ENCODE peak calls at places on chromosomes 7 and 10, in five cellular contexts. O is Daoy; X is stimulated activated CD8-positive, alpha-beta memory T cell treated with anti-CD3 and anti-CD28 coated beads, Interleukin-4, amount 100 ng/mL, for 1 hour; L is A549; S is activated CD8-positive, alpha-beta memory T cell treated with anti-CD3 and anti-CD28 coated beads for 24 hours. Z is an unnamed sample.

GRCh38 chr7:124764071-124764846 is 1.3 kb downstream of the GPR37 start:
- DNase-seq in S (no peak), O (no peak), L (no peak), X (no peak), Z (no peak)

GRCh38 chr10:128124813-128125403 is 1.3 kb downstream of the MKI67 start:
- DNase-seq in O (no peak), S (no peak), X (no peak), L (no peak), Z (no peak)

GRCh38 chr10:112348759-112349158 is 25.2 kb upstream of the ACSL5 start:
- DNase-seq in O (no peak), S (no peak), X (no peak), L (no peak), Z (no peak)

GRCh38 chr7:157521061-157521731 is 184.4 kb downstream of the DNAJB6 start:
- DNase-seq in S (peak), X (no peak), O (peak), L (no peak), Z (no peak)

GRCh38 chr7:351256-351655 is 61.3 kb downstream of the FOXL3 start:
- DNase-seq in O (no peak), S (peak), X (peak), L (no peak), Z (no peak)

GRCh38 chr7:2947381-2947780 is 96.3 kb downstream of the CARD11 start:
- DNase-seq in O (no peak), L (no peak), S (peak), X (no peak), Z (no peak)

GRCh38 chr10:76453997-76454396 is 1022.6 kb downstream of the LRMDA start:
- DNase-seq in L (no peak), S (no peak), X (no peak), O (no peak), Z (no peak)

GRCh38 chr7:2109936-2110585 is 122.7 kb downstream of the MAD1L1 start:
- DNase-seq in L (peak), S (peak), O (peak), X (no peak), Z (peak)

GRCh38 chr7:48225101-48225500 is 53.8 kb downstream of the ABCA13 start:
- DNase-seq in L (no peak), X (no peak), S (no peak), O (no peak), Z (no peak)

GRCh38 chr7:35993663-35994622 is 159.1 kb upstream of the EEPD1 start:
- DNase-seq in X (no peak), L (peak), S (no peak), O (peak), Z (peak)

GRCh38 chr7:35492451-35493175 is 202.3 kb downstream of the HERPUD2 start:
- DNase-seq in X (no peak), L (no peak), O (no peak), S (no peak), Z (no peak)

GRCh38 chr10:123200510-123200909 is 46.3 kb downstream of the BUB3 start:
- DNase-seq in O (no peak), S (no peak), L (no peak), X (no peak), Z (no peak)

GRCh38 chr10:29600821-29601220 is 34.0 kb downstream of the SVIL start:
- DNase-seq in O (peak), X (no peak), L (no peak), S (no peak), Z (no peak)

GRCh38 chr7:23514755-23515154 is 17.0 kb downstream of the TRA2A start:
- DNase-seq in S (peak), O (no peak), X (no peak), L (no peak), Z (no peak)

GRCh38 chr10:22230331-22230833 is 12.6 kb upstream of the EBLN1 start:
- DNase-seq in X (no peak), S (no peak), O (peak), L (peak), Z (peak)

GRCh38 chr10:29553732-29554260 is 81.0 kb downstream of the SVIL start:
- DNase-seq in S (no peak), L (no peak), X (no peak), O (no peak), Z (no peak)

Z was measured in NCI-H460.